ENCODE peak calls at places on chromosome 6, in nine cellular contexts. O is stimulated activated CD4-positive, alpha-beta T cell treated with anti-CD3 and anti-CD28 coated beads, Interleukin-1b, Interleukin-23, amount 100 ng/mL, for 24 hours; Q is activated CD8-positive, alpha-beta memory T cell treated with anti-CD3 and anti-CD28 coated beads for 24 hours; X is HEK293T; N is cardiac fibroblast; A is astrocyte of the spinal cord; G is NCI-H2081; D is A549; E is left ventricle myocardium superior. U is an unnamed sample.

GRCh38 chr6:132247381-132248159 is 153.7 kb downstream of the MOXD1 start:
- DNase-seq in O (no peak), Q (no peak), X (no peak), N (peak), A (peak), G (no peak), D (no peak), E (no peak), U (no peak)

GRCh38 chr6:131038612-131039344 is 24.3 kb downstream of the EPB41L2 start:
- DNase-seq in O (no peak), Q (no peak), X (no peak), N (peak), A (peak), G (no peak), D (no peak), E (no peak), U (no peak)

GRCh38 chr6:41546866-41547798 is 951 bp downstream of the FOXP4 start:
- DNase-seq in O (no peak), Q (peak), X (peak), N (peak), A (peak), G (no peak), D (peak), E (peak), U (peak)

GRCh38 chr6:156902782-156903181 is 125.6 kb downstream of the ARID1B start:
- DNase-seq in O (no peak), Q (no peak), X (no peak), N (no peak), A (no peak), G (no peak), D (no peak), E (no peak), U (no peak)

GRCh38 chr6:30127238-30128093 is 8.5 kb upstream of the TRIM40 start:
- DNase-seq in O (no peak), Q (no peak), X (no peak), N (no peak), A (no peak), G (no peak), D (no peak), E (no peak), U (no peak)

GRCh38 chr6:49479308-49480004 is 16.3 kb downstream of the CENPQ start:
- DNase-seq in O (no peak), Q (no peak), X (no peak), N (no peak), A (peak), G (no peak), D (no peak), E (no peak), U (no peak)

GRCh38 chr6:36290668-36291620 is 21.1 kb downstream of the PNPLA1 start:
- DNase-seq in O (no peak), Q (no peak), X (no peak), N (peak), A (no peak), G (no peak), D (peak), E (no peak), U (peak)

GRCh38 chr6:71498643-71499042 is 210.0 kb downstream of the OGFRL1 start:
- DNase-seq in O (no peak), Q (no peak), X (no peak), N (no peak), A (no peak), G (no peak), D (no peak), E (no peak), U (no peak)

GRCh38 chr6:150535151-150535816 is 64.4 kb upstream of the PLEKHG1 start:
- DNase-seq in O (no peak), Q (no peak), X (no peak), N (no peak), A (no peak), G (no peak), D (no peak), E (no peak), U (no peak)

GRCh38 chr6:141587482-141588266 is 545.1 kb upstream of the GJE1 start:
- DNase-seq in O (no peak), Q (no peak), X (no peak), N (peak), A (peak), G (no peak), D (no peak), E (no peak), U (no peak)

GRCh38 chr6:161369339-161369738 is 95.5 kb upstream of the AGPAT4 start:
- DNase-seq in O (no peak), Q (no peak), X (no peak), N (peak), A (peak), G (no peak), D (peak), E (no peak), U (peak)

GRCh38 chr6:31400467-31401289 is 2.7 kb upstream of the MICA start:
- DNase-seq in O (no peak), Q (peak), X (no peak), N (peak), A (peak), G (no peak), D (peak), E (peak), U (peak)

GRCh38 chr6:134520181-134521115 is 202.5 kb upstream of the SGK1 start:
- DNase-seq in O (no peak), Q (no peak), X (no peak), N (peak), A (peak), G (no peak), D (no peak), E (no peak), U (no peak)

GRCh38 chr6:15025416-15025815 is 220.5 kb upstream of the JARID2 start:
- DNase-seq in O (no peak), Q (no peak), X (no peak), N (no peak), A (no peak), G (no peak), D (no peak), E (no peak), U (no peak)

GRCh38 chr6:146289816-146290588 is 253.6 kb upstream of the RAB32 start:
- DNase-seq in O (no peak), Q (no peak), X (no peak), N (peak), A (peak), G (no peak), D (no peak), E (no peak), U (peak)

GRCh38 chr6:17381429-17382147 is 11.8 kb upstream of the CAP2 start:
- DNase-seq in O (no peak), Q (no peak), X (no peak), N (peak), A (peak), G (no peak), D (peak), E (no peak), U (no peak)

GRCh38 chr6:43687437-43688347 is at the start of gene MRPS18A:
- DNase-seq in O (peak), Q (peak), X (peak), N (peak), A (peak), G (peak), D (peak), E (peak), U (peak)

GRCh38 chr6:39849764-39850163 is 57.6 kb downstream of the DAAM2 start:
- DNase-seq in O (no peak), Q (no peak), X (no peak), N (peak), A (no peak), G (no peak), D (no peak), E (no peak), U (no peak)

U was measured in HT-29.